ENCODE peak calls at places on chromosomes 16 and 17, in ten cellular contexts. D is A549; U is cardiac muscle cell; H is stomach; J is body of pancreas; Z is effector memory CD4-positive, alpha-beta T cell; A is mammary epithelial cell; X is prostate gland; C is upper lobe of right lung; V is astrocyte. W is an unnamed sample. For H3K9me3 and H3K4me1, the result is how much of the 10 kb centered on the place peaks cover.

GRCh38 chr17:2693561-2694380 is 17.8 kb downstream of the CLUH start:
- DNase-seq in J (peak), X (no peak), Z (no peak), A (no peak), U (no peak), C (peak), V (no peak), H (no peak), D (no peak), W (peak)

GRCh38 chr17:7676533-7676932 is 10.8 kb downstream of the TP53 start:
- DNase-seq in J (no peak), Z (no peak), C (no peak), U (no peak), X (no peak), A (no peak), H (no peak), D (no peak), V (no peak), W (peak)

GRCh38 chr16:69340095-69340644 is 598 bp downstream of the NIP7 start:
- DNase-seq in C (no peak), J (no peak), H (no peak), X (no peak), D (no peak), U (peak), Z (no peak), A (peak), V (no peak), W (no peak)

GRCh38 chr17:63382826-63383225 is 63.3 kb downstream of the CYB561 start:
- DNase-seq in X (no peak), D (no peak), A (no peak), V (peak), U (peak), C (no peak), Z (no peak), H (no peak), J (no peak), W (no peak)

GRCh38 chr16:63623551-63624039 is 1498.3 kb downstream of the CDH11 start:
- DNase-seq in U (no peak), J (no peak), X (no peak), D (no peak), C (no peak), V (no peak), Z (no peak), H (no peak), A (no peak), W (no peak)

GRCh38 chr17:66632716-66633115 is 202.2 kb upstream of the CACNG5 start:
- DNase-seq in H (no peak), X (no peak), D (no peak), C (no peak), J (no peak), Z (no peak), A (no peak), V (no peak), U (no peak), W (no peak)

GRCh38 chr17:19867094-19867653 is 562 bp downstream of the ULK2 start:
- DNase-seq in D (peak), X (peak), J (peak), H (peak), U (peak), C (peak), Z (no peak), A (peak), V (peak), W (peak)

GRCh38 chr16:78665373-78665772 is 565.9 kb downstream of the WWOX start:
- DNase-seq in D (no peak), C (no peak), X (no peak), J (no peak), A (no peak), H (no peak), U (peak), Z (no peak), V (peak), W (no peak)

GRCh38 chr16:71295950-71296349 is 6.7 kb upstream of the CMTR2 start:
- DNase-seq in V (no peak), A (no peak), J (no peak), Z (no peak), D (no peak), X (no peak), U (no peak), H (no peak), C (no peak), W (no peak)

GRCh38 chr17:82424001-82424862 is 5.8 kb upstream of the OGFOD3 start:
- DNase-seq in X (no peak), U (peak), C (no peak), Z (peak), D (no peak), H (peak), V (peak), J (no peak), A (peak), W (no peak)

GRCh38 chr16:31568577-31569359 is 41.1 kb downstream of the AHSP start:
- DNase-seq in U (peak), D (no peak), H (peak), X (peak), A (no peak), J (peak), Z (no peak), C (peak), V (no peak), W (peak)

GRCh38 chr16:1542166-1542500 is 8.7 kb downstream of the TMEM204 start:
- DNase-seq in H (no peak), C (no peak), U (no peak), A (no peak), J (no peak), D (no peak), X (no peak), V (no peak), Z (no peak), W (no peak)
- H3K27ac ChIP-seq in H (peak), C (peak), U (peak), A (no peak), J (peak), D (no peak), X (no peak), V (no peak), Z (no peak), W (peak)

GRCh38 chr16:35745821-35746248 is 2286.4 kb downstream of the TP53TG3F start:
- DNase-seq in H (no peak), J (no peak), D (no peak), X (no peak), Z (no peak), A (no peak), V (no peak), C (no peak), U (no peak), W (peak)

GRCh38 chr16:35746963-35747657 is 2287.7 kb downstream of the TP53TG3F start:
- DNase-seq in X (no peak), H (no peak), D (no peak), Z (no peak), J (no peak), V (no peak), C (no peak), A (no peak), U (no peak), W (peak)

GRCh38 chr16:35747658-35748455 is 2288.4 kb downstream of the TP53TG3F start:
- DNase-seq in Z (no peak), H (no peak), X (no peak), J (no peak), C (no peak), D (no peak), V (no peak), U (no peak), A (no peak), W (peak)

GRCh38 chr16:35745191-35745590 is 2285.8 kb downstream of the TP53TG3F start:
- DNase-seq in V (no peak), U (no peak), A (no peak), Z (no peak), C (no peak), J (no peak), X (no peak), D (no peak), H (no peak), W (no peak)

DNA sequence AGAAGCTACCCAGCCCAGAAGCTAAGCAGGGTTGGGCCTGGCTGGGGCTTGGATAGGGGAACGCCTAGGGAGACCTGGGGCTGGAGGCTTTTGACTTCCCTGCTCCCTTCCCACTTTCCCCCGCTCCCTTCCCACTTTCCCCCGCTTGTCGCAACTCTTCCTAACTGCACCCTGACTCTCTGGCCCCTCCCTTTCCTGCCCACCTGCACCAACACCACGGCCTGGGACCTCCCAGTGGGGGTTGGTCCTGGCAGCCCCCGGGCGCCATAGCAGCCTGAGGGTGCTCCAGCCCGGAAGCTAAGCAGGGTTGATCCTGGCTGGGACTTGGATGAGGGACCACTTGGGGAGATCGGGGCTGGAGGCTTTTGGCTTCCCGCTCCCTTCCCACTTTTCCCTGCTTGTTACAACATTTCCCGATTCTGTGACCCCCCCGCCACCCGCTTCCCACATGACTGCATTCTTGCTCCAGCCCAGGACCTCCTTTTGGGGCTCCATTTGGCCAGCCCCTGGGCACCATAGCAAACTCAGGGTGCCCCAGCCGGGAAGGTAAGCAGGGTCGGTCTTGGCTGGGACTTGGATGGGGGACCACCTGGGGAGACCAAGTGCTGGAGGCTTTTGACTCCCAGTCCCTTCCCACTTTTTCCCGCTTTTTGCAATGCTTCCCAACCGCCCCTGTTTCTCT is 2287.0 kb downstream of the TP53TG3F start:
- DNase-seq in X (no peak), V (no peak), J (no peak), Z (no peak), C (no peak), U (no peak), H (no peak), A (no peak), D (no peak), W (peak)
- H3K9me3 ChIP-seq in X (under half), V (under half), J (under half), Z (under half), C (under half), U (under half), H (half or more), A (under half), D (under half), W (under half)

GRCh38 chr17:31174215-31174614 is 79.4 kb downstream of the NF1 start:
- DNase-seq in D (no peak), C (no peak), A (no peak), X (no peak), H (no peak), V (no peak), J (no peak), U (no peak), Z (no peak), W (no peak)
- H3K4me1 ChIP-seq in D (under half), C (under half), A (under half), X (under half), H (under half), V (under half), J (under half), U (under half), Z (under half), W (under half)

DNA sequence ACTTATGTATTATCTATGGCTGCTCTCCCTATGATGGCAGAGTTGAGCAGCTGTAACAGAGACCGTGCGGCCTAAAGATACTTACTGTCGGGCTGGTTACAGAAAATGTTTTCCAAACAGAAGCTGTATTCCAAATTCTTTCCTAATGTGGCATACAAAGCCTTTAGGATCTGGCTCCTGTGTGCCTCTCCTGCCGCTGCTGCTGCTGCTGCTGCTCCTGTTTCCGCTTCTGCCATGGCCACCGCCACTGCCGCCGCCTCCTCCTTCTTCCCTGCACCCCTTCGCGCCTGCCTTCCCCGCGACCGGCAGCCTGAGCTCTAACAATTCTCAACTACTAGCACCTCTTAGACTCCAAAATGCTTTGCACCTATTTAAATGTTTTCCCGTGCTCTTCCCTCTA is 263.9 kb upstream of the TBX2 start:
- DNase-seq in C (no peak), D (no peak), X (no peak), H (no peak), Z (no peak), V (no peak), J (no peak), A (no peak), U (no peak), W (no peak)
- H3K27ac ChIP-seq in C (peak), D (no peak), X (no peak), H (peak), Z (no peak), V (no peak), J (no peak), A (no peak), U (no peak), W (peak)

DNA sequence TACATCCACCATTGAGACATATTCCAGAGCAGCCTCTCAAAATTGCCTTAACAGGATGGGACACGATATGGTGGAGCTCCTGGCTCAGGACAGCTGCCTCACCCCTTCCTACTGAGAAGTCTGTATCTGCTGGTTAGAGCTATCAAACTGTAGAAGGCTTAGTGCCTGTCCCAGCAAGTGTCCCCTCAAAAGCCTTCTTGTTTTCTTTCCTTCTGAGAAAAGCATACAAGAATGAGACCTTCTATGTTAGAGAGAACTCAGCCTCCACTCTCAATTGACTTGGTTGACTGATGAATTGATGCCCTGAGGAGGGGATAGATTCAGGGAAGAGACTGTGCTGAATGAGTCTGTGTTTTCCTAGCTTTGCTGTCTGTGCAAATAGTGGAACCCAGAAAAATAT is 2020.9 kb downstream of the TP53TG3F start:
- DNase-seq in U (no peak), V (no peak), C (no peak), Z (no peak), H (no peak), D (no peak), J (no peak), A (no peak), X (no peak), W (no peak)
- H3K9me3 ChIP-seq in U (under half), V (under half), C (under half), Z (under half), H (under half), D (under half), J (under half), A (under half), X (under half), W (under half)

DNA sequence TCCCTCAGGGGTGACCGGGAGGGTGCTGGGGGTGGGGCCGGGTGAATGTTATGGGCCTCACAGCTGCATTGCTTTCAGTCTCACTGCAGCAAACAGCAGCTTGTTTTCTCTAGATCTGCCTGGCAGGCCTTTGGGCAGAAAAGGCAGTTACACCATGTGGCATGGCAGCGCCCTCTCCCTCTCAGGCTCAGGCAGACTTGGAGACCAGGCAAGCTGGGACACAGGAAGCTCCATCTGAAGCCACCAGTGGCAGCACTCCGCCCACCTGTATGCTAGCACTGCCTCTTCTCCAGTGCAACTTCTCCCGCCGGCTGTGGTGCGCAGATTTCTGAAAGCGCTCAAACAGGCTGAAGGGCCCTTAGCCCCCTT is 66.4 kb downstream of the MPRIP start:
- DNase-seq in A (no peak), U (no peak), D (no peak), J (peak), H (peak), V (no peak), X (peak), Z (no peak), C (peak), W (no peak)
- H3K4me1 ChIP-seq in A (under half), U (under half), D (half or more), J (half or more), H (half or more), V (under half), X (under half), Z (under half), C (half or more), W (half or more)

DNA sequence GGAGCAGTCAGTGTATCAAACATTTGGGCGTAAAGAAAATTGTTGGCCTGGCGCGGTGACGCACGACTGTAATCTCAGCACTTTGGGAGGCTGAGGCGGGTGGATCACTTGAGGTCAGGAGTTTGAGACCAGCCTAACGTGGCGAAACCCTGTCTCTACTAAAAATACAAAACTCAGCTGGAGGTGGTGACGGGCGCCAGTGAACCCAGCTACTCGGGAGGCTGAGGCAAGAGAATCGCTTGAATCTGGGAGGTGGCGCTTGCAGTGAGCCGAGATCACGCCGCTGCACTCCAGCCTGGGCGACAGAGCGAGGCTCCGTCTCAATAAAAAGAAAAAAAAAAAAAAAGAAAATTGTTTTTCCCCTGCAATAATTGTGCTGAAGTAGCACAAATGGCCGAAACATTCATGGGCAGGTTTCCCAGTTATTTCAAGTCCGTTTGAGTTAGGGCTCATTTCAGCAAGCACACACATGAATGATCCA is 1.4 kb downstream of the GCSH start:
- DNase-seq in U (peak), A (no peak), D (no peak), J (no peak), V (peak), Z (no peak), H (no peak), C (no peak), X (no peak), W (no peak)
- H3K27ac ChIP-seq in U (no peak), A (peak), D (peak), J (no peak), V (no peak), Z (no peak), H (no peak), C (no peak), X (no peak), W (no peak)

GRCh38 chr16:23464196-23464595 is 11.2 kb upstream of the COG7 start:
- DNase-seq in D (no peak), V (no peak), H (no peak), C (no peak), J (no peak), A (no peak), X (no peak), U (no peak), Z (no peak), W (no peak)
- H3K9me3 ChIP-seq in D (under half), V (under half), H (under half), C (under half), J (under half), A (under half), X (under half), U (under half), Z (under half), W (under half)

W was measured in left lung.